ENCODE peak calls at places on chromosomes 1 and 21, in six cellular contexts. One of them, this sample, is unnamed.

GRCh38 chr21:31710586-31710985 is 21.3 kb downstream of the SCAF4 start:
- DNase-seq in heart left ventricle: no peak
- DNase-seq in A549: no peak
- DNase-seq in adrenal gland: no peak
- DNase-seq in breast epithelium: no peak
- DNase-seq in endothelial cell of umbilical vein: peak; percentile 45
- DNase-seq in this sample: no peak

GRCh38 chr1:16612332-16613172 is 812 bp downstream of the NBPF1 start:
- DNase-seq in heart left ventricle: peak; percentile 82
- DNase-seq in A549: peak; percentile 49
- DNase-seq in adrenal gland: peak; percentile 88
- DNase-seq in breast epithelium: peak; percentile 66
- DNase-seq in endothelial cell of umbilical vein: peak; percentile 90
- DNase-seq in this sample: peak; percentile 51

GRCh38 chr1:6675936-6676335 is 25.7 kb downstream of the DNAJC11 start:
- DNase-seq in heart left ventricle: no peak
- DNase-seq in A549: no peak
- DNase-seq in adrenal gland: no peak
- DNase-seq in breast epithelium: no peak
- DNase-seq in endothelial cell of umbilical vein: no peak
- DNase-seq in this sample: no peak

GRCh38 chr1:185646202-185646683 is 87.9 kb upstream of the HMCN1 start:
- DNase-seq in heart left ventricle: no peak
- DNase-seq in A549: peak; percentile 68
- DNase-seq in adrenal gland: peak; percentile 77
- DNase-seq in breast epithelium: no peak
- DNase-seq in endothelial cell of umbilical vein: peak; percentile 99
- DNase-seq in this sample: peak; percentile 46

GRCh38 chr1:29513357-29513756 is 277.0 kb downstream of the PTPRU start:
- DNase-seq in heart left ventricle: no peak
- DNase-seq in A549: peak; percentile 21
- DNase-seq in adrenal gland: peak; percentile 25
- DNase-seq in breast epithelium: no peak
- DNase-seq in endothelial cell of umbilical vein: peak; percentile 45
- DNase-seq in this sample: no peak

GRCh38 chr1:81731989-81732388 is 68.7 kb upstream of the ADGRL2 start:
- DNase-seq in heart left ventricle: no peak
- DNase-seq in A549: no peak
- DNase-seq in adrenal gland: no peak
- DNase-seq in breast epithelium: no peak
- DNase-seq in endothelial cell of umbilical vein: peak; percentile 70
- DNase-seq in this sample: no peak

GRCh38 chr1:43492816-43493215 is 37.9 kb upstream of the PTPRF start:
- DNase-seq in heart left ventricle: no peak
- DNase-seq in A549: no peak
- DNase-seq in adrenal gland: no peak
- DNase-seq in breast epithelium: no peak
- DNase-seq in endothelial cell of umbilical vein: peak; percentile 82
- DNase-seq in this sample: no peak

GRCh38 chr1:19307804-19308508 is 4.0 kb downstream of the AKR7A2 start:
- DNase-seq in heart left ventricle: no peak
- DNase-seq in A549: no peak
- DNase-seq in adrenal gland: no peak
- DNase-seq in breast epithelium: no peak
- DNase-seq in endothelial cell of umbilical vein: no peak
- DNase-seq in this sample: no peak

GRCh38 chr1:36524359-36525062 is 41.8 kb upstream of the CSF3R start:
- DNase-seq in heart left ventricle: no peak
- DNase-seq in A549: no peak
- DNase-seq in adrenal gland: no peak
- DNase-seq in breast epithelium: no peak
- DNase-seq in endothelial cell of umbilical vein: no peak
- DNase-seq in this sample: no peak

GRCh38 chr1:11522400-11523235 is 43.7 kb downstream of the DISP3 start:
- DNase-seq in heart left ventricle: no peak
- DNase-seq in A549: no peak
- DNase-seq in adrenal gland: no peak
- DNase-seq in breast epithelium: peak; percentile 49
- DNase-seq in endothelial cell of umbilical vein: no peak
- DNase-seq in this sample: no peak
- H3K27ac ChIP-seq in heart left ventricle: no peak overlapping the region
- H3K27ac ChIP-seq in A549: no peak overlapping the region
- H3K27ac ChIP-seq in adrenal gland: no peak overlapping the region
- H3K27ac ChIP-seq in breast epithelium: no peak overlapping the region
- H3K27ac ChIP-seq in endothelial cell of umbilical vein: no peak overlapping the region
- H3K27ac ChIP-seq in this sample: no peak overlapping the region

GRCh38 chr1:39478536-39478935 is 12.9 kb upstream of the BMP8A start:
- DNase-seq in heart left ventricle: no peak
- DNase-seq in A549: no peak
- DNase-seq in adrenal gland: no peak
- DNase-seq in breast epithelium: no peak
- DNase-seq in endothelial cell of umbilical vein: no peak
- DNase-seq in this sample: no peak
- TF ChIP-seq POLR2A in heart left ventricle: no peak
- TF ChIP-seq POLR2A in A549: no peak
- TF ChIP-seq POLR2A in adrenal gland: no peak
- TF ChIP-seq POLR2A in breast epithelium: no peak
- TF ChIP-seq POLR2A in endothelial cell of umbilical vein: no peak
- TF ChIP-seq POLR2A in this sample: no peak

DNA sequence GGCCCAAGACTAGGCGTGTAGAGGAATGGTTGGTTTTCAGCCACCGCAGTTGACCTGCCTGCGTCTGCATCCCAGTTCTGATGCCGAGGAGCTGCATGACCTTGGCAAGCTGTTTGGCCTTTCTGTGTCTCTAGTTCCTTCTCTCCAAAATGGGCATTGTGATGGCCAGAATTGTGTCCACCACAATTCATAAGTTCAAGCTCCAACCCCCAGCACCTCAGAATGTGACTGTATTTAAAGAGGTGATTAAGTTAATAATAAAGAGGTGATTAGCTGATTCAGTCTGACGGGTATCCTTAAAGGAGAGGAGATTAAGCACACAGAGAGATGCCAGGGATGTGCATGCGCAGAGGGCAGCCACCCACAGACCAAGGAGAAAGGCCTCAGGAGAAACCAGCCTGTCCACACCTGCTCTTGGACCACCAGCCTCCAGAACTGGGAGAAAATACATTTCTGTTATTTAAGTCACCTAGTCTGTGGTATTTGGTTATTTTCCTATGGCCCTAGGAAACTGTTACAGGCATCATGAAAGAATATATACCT is 28.5 kb downstream of the MAB21L3 start:
- DNase-seq in heart left ventricle: no peak
- DNase-seq in A549: no peak
- DNase-seq in adrenal gland: no peak
- DNase-seq in breast epithelium: no peak
- DNase-seq in endothelial cell of umbilical vein: no peak
- DNase-seq in this sample: no peak
- H3K27ac ChIP-seq in heart left ventricle: no peak overlapping the region
- H3K27ac ChIP-seq in A549: no peak overlapping the region
- H3K27ac ChIP-seq in adrenal gland: no peak overlapping the region
- H3K27ac ChIP-seq in breast epithelium: no peak overlapping the region
- H3K27ac ChIP-seq in endothelial cell of umbilical vein: no peak overlapping the region
- H3K27ac ChIP-seq in this sample: no peak overlapping the region

GRCh38 chr1:52552505-52553371 is at the start of gene TUT4:
- DNase-seq in heart left ventricle: peak; percentile 90
- DNase-seq in A549: peak; percentile 24
- DNase-seq in adrenal gland: peak; percentile 81
- DNase-seq in breast epithelium: peak; percentile 72
- DNase-seq in endothelial cell of umbilical vein: peak; percentile 76
- DNase-seq in this sample: peak; percentile 71
- TF ChIP-seq POLR2A in heart left ventricle: no peak
- TF ChIP-seq POLR2A in A549: peak; percentile 47
- TF ChIP-seq POLR2A in adrenal gland: peak; percentile 57
- TF ChIP-seq POLR2A in breast epithelium: no peak
- TF ChIP-seq POLR2A in endothelial cell of umbilical vein: no peak
- TF ChIP-seq POLR2A in this sample: no peak

GRCh38 chr1:26745191-26745590 is 42.6 kb upstream of the PIGV start:
- DNase-seq in heart left ventricle: no peak
- DNase-seq in A549: no peak
- DNase-seq in adrenal gland: no peak
- DNase-seq in breast epithelium: no peak
- DNase-seq in endothelial cell of umbilical vein: no peak
- DNase-seq in this sample: no peak
- H3K27ac ChIP-seq in heart left ventricle: peak overlapping the region; percentile 75
- H3K27ac ChIP-seq in A549: no peak overlapping the region
- H3K27ac ChIP-seq in adrenal gland: peak overlapping the region; percentile 76
- H3K27ac ChIP-seq in breast epithelium: peak overlapping the region; percentile 57
- H3K27ac ChIP-seq in endothelial cell of umbilical vein: peak overlapping the region; percentile 82
- H3K27ac ChIP-seq in this sample: no peak overlapping the region

GRCh38 chr21:25567472-25567871 is 39.8 kb downstream of the MRPL39 start:
- DNase-seq in heart left ventricle: no peak
- DNase-seq in A549: no peak
- DNase-seq in adrenal gland: no peak
- DNase-seq in breast epithelium: no peak
- DNase-seq in endothelial cell of umbilical vein: peak; percentile 2
- DNase-seq in this sample: no peak

GRCh38 chr21:25563399-25564116 is 43.7 kb downstream of the MRPL39 start:
- DNase-seq in heart left ventricle: no peak
- DNase-seq in A549: no peak
- DNase-seq in adrenal gland: no peak
- DNase-seq in breast epithelium: no peak
- DNase-seq in endothelial cell of umbilical vein: peak; percentile 49
- DNase-seq in this sample: no peak

GRCh38 chr21:25564349-25564948 is 42.8 kb downstream of the MRPL39 start:
- DNase-seq in heart left ventricle: no peak
- DNase-seq in A549: no peak
- DNase-seq in adrenal gland: no peak
- DNase-seq in breast epithelium: no peak
- DNase-seq in endothelial cell of umbilical vein: no peak
- DNase-seq in this sample: no peak

GRCh38 chr21:25566645-25567044 is 40.6 kb downstream of the MRPL39 start:
- DNase-seq in heart left ventricle: no peak
- DNase-seq in A549: no peak
- DNase-seq in adrenal gland: no peak
- DNase-seq in breast epithelium: no peak
- DNase-seq in endothelial cell of umbilical vein: no peak
- DNase-seq in this sample: no peak

GRCh38 chr21:25565272-25566199 is 41.7 kb downstream of the MRPL39 start:
- DNase-seq in heart left ventricle: no peak
- DNase-seq in A549: no peak
- DNase-seq in adrenal gland: no peak
- DNase-seq in breast epithelium: no peak
- DNase-seq in endothelial cell of umbilical vein: no peak
- DNase-seq in this sample: no peak
- TF ChIP-seq POLR2A in heart left ventricle: no peak
- TF ChIP-seq POLR2A in A549: no peak
- TF ChIP-seq POLR2A in adrenal gland: no peak
- TF ChIP-seq POLR2A in breast epithelium: no peak
- TF ChIP-seq POLR2A in endothelial cell of umbilical vein: no peak
- TF ChIP-seq POLR2A in this sample: no peak

GRCh38 chr1:21916447-21917240 is 20.5 kb downstream of the HSPG2 start:
- DNase-seq in heart left ventricle: no peak
- DNase-seq in A549: no peak
- DNase-seq in adrenal gland: no peak
- DNase-seq in breast epithelium: no peak
- DNase-seq in endothelial cell of umbilical vein: peak; percentile 91
- DNase-seq in this sample: no peak

GRCh38 chr1:21913258-21913657 is 23.9 kb downstream of the HSPG2 start:
- DNase-seq in heart left ventricle: no peak
- DNase-seq in A549: no peak
- DNase-seq in adrenal gland: peak; percentile 87
- DNase-seq in breast epithelium: no peak
- DNase-seq in endothelial cell of umbilical vein: peak; percentile 44
- DNase-seq in this sample: no peak

GRCh38 chr1:21914880-21915640 is 22.1 kb downstream of the HSPG2 start:
- DNase-seq in heart left ventricle: peak; percentile 83
- DNase-seq in A549: no peak
- DNase-seq in adrenal gland: no peak
- DNase-seq in breast epithelium: no peak
- DNase-seq in endothelial cell of umbilical vein: peak; percentile 59
- DNase-seq in this sample: no peak

GRCh38 chr1:21913763-21914162 is 23.3 kb downstream of the HSPG2 start:
- DNase-seq in heart left ventricle: no peak
- DNase-seq in A549: no peak
- DNase-seq in adrenal gland: peak; percentile 57
- DNase-seq in breast epithelium: no peak
- DNase-seq in endothelial cell of umbilical vein: peak; percentile 62
- DNase-seq in this sample: no peak

GRCh38 chr1:21914468-21914867 is 22.6 kb downstream of the HSPG2 start:
- DNase-seq in heart left ventricle: no peak
- DNase-seq in A549: no peak
- DNase-seq in adrenal gland: no peak
- DNase-seq in breast epithelium: no peak
- DNase-seq in endothelial cell of umbilical vein: peak; percentile 25
- DNase-seq in this sample: no peak
- H3K27ac ChIP-seq in heart left ventricle: peak overlapping the region; percentile 94
- H3K27ac ChIP-seq in A549: peak overlapping the region; percentile 63
- H3K27ac ChIP-seq in adrenal gland: peak overlapping the region; percentile 87
- H3K27ac ChIP-seq in breast epithelium: peak overlapping the region; percentile 88
- H3K27ac ChIP-seq in endothelial cell of umbilical vein: peak overlapping the region; percentile 75
- H3K27ac ChIP-seq in this sample: peak overlapping the region; percentile 68

GRCh38 chr1:93847811-93848288 is 31.2 kb downstream of the DNTTIP2 start:
- DNase-seq in heart left ventricle: peak; percentile 76
- DNase-seq in A549: peak; percentile 51
- DNase-seq in adrenal gland: peak; percentile 78
- DNase-seq in breast epithelium: peak; percentile 67
- DNase-seq in endothelial cell of umbilical vein: no peak
- DNase-seq in this sample: peak; percentile 57
- TF ChIP-seq POLR2A in heart left ventricle: no peak
- TF ChIP-seq POLR2A in A549: peak; percentile 55
- TF ChIP-seq POLR2A in adrenal gland: peak; percentile 20
- TF ChIP-seq POLR2A in breast epithelium: no peak
- TF ChIP-seq POLR2A in endothelial cell of umbilical vein: no peak
- TF ChIP-seq POLR2A in this sample: no peak

GRCh38 chr21:16302851-16303282 is 573.1 kb downstream of the USP25 start:
- DNase-seq in heart left ventricle: no peak
- DNase-seq in A549: no peak
- DNase-seq in adrenal gland: peak; percentile 56
- DNase-seq in breast epithelium: no peak
- DNase-seq in endothelial cell of umbilical vein: peak; percentile 67
- DNase-seq in this sample: no peak

GRCh38 chr21:16304189-16304588 is 574.4 kb downstream of the USP25 start:
- DNase-seq in heart left ventricle: no peak
- DNase-seq in A549: no peak
- DNase-seq in adrenal gland: no peak
- DNase-seq in breast epithelium: no peak
- DNase-seq in endothelial cell of umbilical vein: peak; percentile 14
- DNase-seq in this sample: no peak

GRCh38 chr21:16307256-16307655 is 577.5 kb downstream of the USP25 start:
- DNase-seq in heart left ventricle: no peak
- DNase-seq in A549: no peak
- DNase-seq in adrenal gland: no peak
- DNase-seq in breast epithelium: no peak
- DNase-seq in endothelial cell of umbilical vein: no peak
- DNase-seq in this sample: no peak

GRCh38 chr21:16305686-16306085 is 575.9 kb downstream of the USP25 start:
- DNase-seq in heart left ventricle: no peak
- DNase-seq in A549: no peak
- DNase-seq in adrenal gland: peak; percentile 31
- DNase-seq in breast epithelium: no peak
- DNase-seq in endothelial cell of umbilical vein: peak; percentile 85
- DNase-seq in this sample: no peak

DNA sequence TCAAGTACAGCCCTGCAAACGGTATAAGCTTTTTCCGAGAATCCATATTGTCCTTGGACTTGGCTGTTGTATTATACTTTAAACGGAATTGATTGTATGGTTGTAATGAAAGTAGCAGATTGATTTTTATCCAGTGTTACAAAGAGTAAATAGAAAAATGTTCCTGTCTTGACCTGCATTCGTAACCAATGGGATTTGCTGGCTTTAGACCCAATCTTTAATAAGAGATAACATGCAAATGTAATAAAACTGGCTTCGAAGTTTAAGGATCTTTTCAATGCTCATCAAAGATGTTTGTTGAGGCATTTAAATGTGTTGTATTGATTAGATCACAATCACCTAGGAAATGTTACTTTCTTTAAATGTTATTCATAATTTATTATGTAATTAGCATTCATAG is 574.9 kb downstream of the USP25 start:
- DNase-seq in heart left ventricle: no peak
- DNase-seq in A549: no peak
- DNase-seq in adrenal gland: no peak
- DNase-seq in breast epithelium: no peak
- DNase-seq in endothelial cell of umbilical vein: peak; percentile 41
- DNase-seq in this sample: no peak
- H3K27ac ChIP-seq in heart left ventricle: peak overlapping the region; percentile 74
- H3K27ac ChIP-seq in A549: no peak overlapping the region
- H3K27ac ChIP-seq in adrenal gland: peak overlapping the region; percentile 69
- H3K27ac ChIP-seq in breast epithelium: peak overlapping the region; percentile 56
- H3K27ac ChIP-seq in endothelial cell of umbilical vein: peak overlapping the region; percentile 81
- H3K27ac ChIP-seq in this sample: peak overlapping the region; percentile 19

This sample was measured in tibial nerve.